ENCODE peak calls at places on chromosomes 11 and 22, in four cellular contexts. U is HCT116, X is Panc1, A is nephron progenitor cell. I is an unnamed sample.

GRCh38 chr11:77038825-77039326 is 4.7 kb downstream of the B3GNT6 start:
- DNase-seq in U (no peak), A (no peak), X (no peak), I (no peak)

GRCh38 chr11:73072935-73073481 is 69.1 kb downstream of the FCHSD2 start:
- DNase-seq in A (no peak), X (peak), U (no peak), I (no peak)

GRCh38 chr11:33624082-33624481 is 76.5 kb downstream of the C11orf91 start:
- DNase-seq in U (no peak), X (no peak), A (no peak), I (no peak)

GRCh38 chr11:30583505-30584280 is 2.5 kb downstream of the MPPED2 start:
- DNase-seq in U (no peak), X (no peak), A (peak), I (no peak)

GRCh38 chr11:110362916-110363574 is 66.6 kb upstream of the RDX start:
- DNase-seq in A (peak), X (no peak), U (peak), I (no peak)

GRCh38 chr22:28977481-28977971 is 84.1 kb downstream of the C22orf31 start:
- DNase-seq in X (no peak), U (peak), A (no peak), I (no peak)

GRCh38 chr11:46381046-46381835 is at the start of gene MDK:
- DNase-seq in U (no peak), X (no peak), A (peak), I (no peak)

GRCh38 chr11:17423533-17424310 is 35.3 kb upstream of the KCNJ11 start:
- DNase-seq in U (no peak), X (no peak), A (no peak), I (no peak)

GRCh38 chr11:109680127-109680526 is 258.1 kb downstream of the C11orf87 start:
- DNase-seq in U (no peak), A (no peak), X (no peak), I (no peak)

GRCh38 chr22:25403752-25404471 is 160.6 kb upstream of the GRK3 start:
- DNase-seq in A (peak), U (no peak), X (no peak), I (no peak)

GRCh38 chr11:68806931-68807844 is 34.5 kb downstream of the CPT1A start:
- DNase-seq in U (no peak), A (no peak), X (no peak), I (no peak)

GRCh38 chr11:8333431-8334401 is 70.0 kb upstream of the LMO1 start:
- DNase-seq in A (no peak), U (no peak), X (no peak), I (peak)

GRCh38 chr11:122069946-122070345 is 46.1 kb downstream of the BLID start:
- DNase-seq in X (no peak), A (peak), U (no peak), I (no peak)

GRCh38 chr11:75510626-75511025 is 15.1 kb downstream of the GDPD5 start:
- DNase-seq in U (no peak), A (no peak), X (no peak), I (no peak)

GRCh38 chr22:19143212-19143611 is 1.2 kb downstream of the ESS2 start:
- DNase-seq in A (no peak), X (no peak), U (no peak), I (no peak)

GRCh38 chr11:9759519-9760179 is 95.8 kb downstream of the SWAP70 start:
- DNase-seq in A (no peak), X (peak), U (peak), I (peak)

GRCh38 chr11:124122123-124122522 is 6.9 kb downstream of the VWA5A start:
- DNase-seq in X (no peak), U (no peak), A (no peak), I (no peak)

GRCh38 chr11:124119103-124119502 is 3.9 kb downstream of the VWA5A start:
- DNase-seq in A (no peak), X (no peak), U (no peak), I (no peak)

GRCh38 chr11:124123587-124123986 is 8.3 kb downstream of the VWA5A start:
- DNase-seq in A (no peak), U (no peak), X (no peak), I (no peak)
- TF ChIP-seq CTCF in A (peak), U (peak), X (peak), I (no peak)

GRCh38 chr11:64268028-64268686 is 16.3 kb downstream of the BAD start:
- DNase-seq in A (no peak), X (no peak), U (no peak), I (no peak)

GRCh38 chr11:64267207-64267945 is 16.0 kb downstream of the PLCB3 start:
- DNase-seq in A (no peak), X (no peak), U (no peak), I (no peak)

GRCh38 chr11:64271339-64272132 is 12.9 kb downstream of the BAD start:
- DNase-seq in A (peak), X (peak), U (no peak), I (peak)

GRCh38 chr11:64268687-64269379 is 15.6 kb downstream of the BAD start:
- DNase-seq in U (no peak), X (no peak), A (peak), I (peak)

DNA sequence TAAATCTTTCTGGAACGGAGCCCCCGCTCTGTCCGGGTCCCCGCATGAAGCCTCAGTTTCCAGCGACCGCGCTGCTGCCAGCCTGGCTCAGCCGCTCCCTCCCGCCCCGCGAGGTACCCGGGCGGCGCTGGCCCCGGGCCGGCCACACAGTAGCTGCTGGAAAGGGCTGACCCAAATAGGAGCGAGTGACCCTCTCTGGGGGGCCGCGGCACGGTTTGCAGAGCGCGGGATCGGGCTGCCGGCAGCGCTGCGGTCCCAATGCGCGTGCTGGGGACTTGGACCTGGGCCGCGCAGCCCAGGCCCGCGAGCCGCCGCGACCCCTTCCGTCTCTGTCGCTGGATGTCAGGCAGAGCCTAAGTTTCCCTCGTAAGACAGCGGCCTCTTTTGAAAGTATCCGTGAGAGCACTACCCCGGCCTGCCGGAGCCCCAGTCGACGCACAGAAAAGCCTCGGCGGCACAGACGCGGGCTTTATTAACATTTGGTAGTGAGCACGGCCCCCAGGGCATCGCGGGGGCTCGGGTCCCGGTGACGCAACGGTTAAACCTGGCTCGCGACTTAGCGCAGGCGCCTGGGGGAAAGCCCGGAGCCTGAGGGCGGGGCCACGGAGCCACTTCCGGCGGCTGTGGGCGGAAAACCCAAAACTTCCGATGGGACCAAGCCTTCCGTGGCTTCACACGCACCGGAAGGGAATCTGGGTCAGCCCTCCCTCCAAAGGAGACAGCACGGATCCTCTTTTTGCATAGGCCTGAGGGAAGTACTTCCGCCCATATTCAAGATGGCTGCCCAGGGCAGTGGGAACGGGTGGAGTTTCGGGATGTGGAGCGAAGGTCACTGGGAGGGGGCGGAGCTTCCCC is 14.9 kb downstream of the BAD start:
- DNase-seq in X (peak), U (peak), A (peak), I (peak)
- TF ChIP-seq CTCF in X (no peak), U (no peak), A (no peak), I (peak)

DNA sequence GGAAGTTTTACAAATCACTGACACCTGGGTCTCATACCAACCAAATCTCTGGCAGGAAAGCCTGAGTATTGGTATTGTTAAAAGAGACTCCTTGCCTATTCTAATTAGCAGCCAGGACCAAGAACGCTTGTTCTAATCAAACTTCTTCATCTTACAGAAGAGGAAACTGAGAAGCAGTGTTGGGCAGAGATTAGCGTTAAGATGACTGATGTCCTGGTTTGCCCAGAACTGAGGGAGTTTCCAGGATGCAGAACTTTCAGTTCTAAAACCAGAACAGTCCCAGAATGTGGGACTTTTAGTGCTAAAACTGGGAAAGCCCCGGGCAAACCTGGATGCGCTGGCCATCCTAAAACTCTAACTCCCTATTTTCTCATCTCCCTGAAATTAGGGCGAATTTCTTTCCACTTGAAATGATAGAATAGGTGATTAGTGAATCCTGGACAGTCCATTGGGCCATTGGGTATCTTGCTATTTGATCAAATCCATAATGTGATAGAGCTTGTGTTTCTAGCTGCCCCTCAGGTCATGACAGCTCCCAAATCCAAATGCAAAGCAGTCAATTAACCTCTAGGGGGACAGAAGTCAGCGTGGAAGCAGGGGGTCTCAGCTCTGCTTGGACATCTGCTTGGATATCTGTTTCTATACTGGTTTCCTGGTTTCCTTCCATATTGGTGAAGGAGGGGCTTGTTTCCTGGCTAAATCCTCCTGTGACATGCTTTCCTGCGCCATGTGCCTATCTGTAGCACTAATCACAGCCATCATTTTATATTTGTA is 16.0 kb upstream of the TMPRSS13 start:
- DNase-seq in U (no peak), A (no peak), X (no peak), I (no peak)
- TF ChIP-seq CTCF in U (peak), A (peak), X (no peak), I (peak)

GRCh38 chr22:41947181-41948080 is 479 bp upstream of the CENPM start:
- DNase-seq in X (no peak), A (no peak), U (no peak), I (no peak)

GRCh38 chr22:41948142-41948541 is 1.2 kb upstream of the CENPM start:
- DNase-seq in U (no peak), X (no peak), A (no peak), I (no peak)

GRCh38 chr22:41949297-41949965 is 2.5 kb upstream of the CENPM start:
- DNase-seq in U (no peak), A (no peak), X (no peak), I (no peak)

GRCh38 chr22:41952713-41953112 is 763 bp downstream of the SMIM45 start:
- DNase-seq in U (no peak), A (no peak), X (no peak), I (no peak)

GRCh38 chr22:41951898-41952474 is at the start of gene SMIM45:
- DNase-seq in U (no peak), X (no peak), A (no peak), I (no peak)
- TF ChIP-seq CTCF in U (no peak), X (no peak), A (no peak), I (no peak)

DNA sequence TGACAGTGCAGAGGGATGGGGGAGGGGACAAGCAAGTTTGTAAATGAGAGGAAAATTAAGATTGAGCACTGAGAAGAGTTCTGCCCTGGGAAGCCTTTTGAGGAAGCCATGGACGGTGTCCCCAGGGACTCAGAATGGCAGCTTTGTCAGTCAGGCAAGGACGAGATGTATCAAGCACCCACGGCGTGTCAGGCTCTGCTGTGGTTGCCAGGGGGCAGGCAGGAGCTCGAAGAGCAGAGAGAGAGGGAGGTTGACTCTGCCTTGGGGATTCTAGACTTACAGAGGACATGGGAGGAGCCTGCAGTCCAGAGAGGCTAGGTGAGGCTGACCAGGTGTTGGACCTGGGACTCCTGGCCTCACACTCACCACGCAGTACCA is 29.1 kb upstream of the SYT7 start:
- DNase-seq in U (no peak), A (no peak), X (no peak), I (no peak)
- TF ChIP-seq CTCF in U (peak), A (no peak), X (no peak), I (no peak)

GRCh38 chr11:120824242-120824641 is 199.7 kb upstream of the TBCEL start:
- DNase-seq in X (no peak), U (no peak), A (no peak), I (no peak)
- TF ChIP-seq CTCF in X (no peak), U (no peak), A (no peak), I (no peak)

GRCh38 chr11:36155770-36156485 is 133.3 kb downstream of the COMMD9 start:
- DNase-seq in A (no peak), X (no peak), U (no peak), I (no peak)
- TF ChIP-seq CTCF in A (no peak), X (peak), U (no peak), I (no peak)

GRCh38 chr11:70271635-70271953 is 1.1 kb downstream of the PPFIA1 start:
- DNase-seq in X (no peak), U (no peak), A (no peak), I (no peak)

GRCh38 chr11:70272009-70272408 is 1.5 kb downstream of the PPFIA1 start:
- DNase-seq in A (no peak), X (no peak), U (no peak), I (no peak)

GRCh38 chr11:70270104-70270876 is at the start of gene PPFIA1:
- DNase-seq in A (peak), X (peak), U (peak), I (peak)

GRCh38 chr11:70268526-70268925 is 2.0 kb upstream of the PPFIA1 start:
- DNase-seq in X (no peak), U (no peak), A (no peak), I (no peak)

DNA sequence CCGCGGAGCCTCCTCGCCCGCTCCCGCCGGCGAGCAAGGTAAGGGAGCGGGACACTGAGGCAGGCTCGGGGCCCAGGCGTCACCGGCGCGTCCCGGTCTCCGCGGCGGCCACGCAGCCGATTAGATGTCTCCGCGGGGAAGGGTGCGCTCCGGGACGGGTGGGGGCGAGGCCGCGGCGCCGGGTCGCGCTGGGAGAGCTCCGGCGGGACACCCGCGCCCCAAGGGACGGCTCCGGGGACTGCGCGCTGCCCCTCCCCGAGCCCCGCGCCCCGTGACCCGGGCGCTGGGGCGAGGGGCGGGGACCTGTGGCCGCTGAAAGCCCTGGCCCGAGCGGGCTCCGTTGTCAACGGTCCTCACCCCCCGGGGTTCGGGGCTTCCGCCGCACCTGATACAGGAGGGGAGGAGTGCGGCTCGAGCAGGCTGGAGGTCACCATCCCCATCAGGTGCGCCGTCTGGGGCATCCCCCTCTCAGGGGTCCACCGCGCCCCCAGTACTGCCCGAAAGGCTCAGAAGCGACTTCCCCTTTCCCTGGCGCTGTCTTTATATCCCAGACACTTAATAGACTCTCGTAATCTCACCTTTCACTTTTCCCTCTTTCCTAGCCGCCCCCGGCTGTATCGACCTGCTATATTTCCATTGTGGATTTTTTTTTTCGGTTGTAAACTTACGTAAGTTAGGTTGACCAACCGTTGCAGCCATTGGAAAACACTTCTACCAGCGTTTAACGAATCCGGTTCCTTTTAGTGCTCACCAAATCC is 566 bp downstream of the PPFIA1 start:
- DNase-seq in A (peak), X (no peak), U (no peak), I (peak)
- TF ChIP-seq CTCF in A (no peak), X (no peak), U (no peak), I (peak)

DNA sequence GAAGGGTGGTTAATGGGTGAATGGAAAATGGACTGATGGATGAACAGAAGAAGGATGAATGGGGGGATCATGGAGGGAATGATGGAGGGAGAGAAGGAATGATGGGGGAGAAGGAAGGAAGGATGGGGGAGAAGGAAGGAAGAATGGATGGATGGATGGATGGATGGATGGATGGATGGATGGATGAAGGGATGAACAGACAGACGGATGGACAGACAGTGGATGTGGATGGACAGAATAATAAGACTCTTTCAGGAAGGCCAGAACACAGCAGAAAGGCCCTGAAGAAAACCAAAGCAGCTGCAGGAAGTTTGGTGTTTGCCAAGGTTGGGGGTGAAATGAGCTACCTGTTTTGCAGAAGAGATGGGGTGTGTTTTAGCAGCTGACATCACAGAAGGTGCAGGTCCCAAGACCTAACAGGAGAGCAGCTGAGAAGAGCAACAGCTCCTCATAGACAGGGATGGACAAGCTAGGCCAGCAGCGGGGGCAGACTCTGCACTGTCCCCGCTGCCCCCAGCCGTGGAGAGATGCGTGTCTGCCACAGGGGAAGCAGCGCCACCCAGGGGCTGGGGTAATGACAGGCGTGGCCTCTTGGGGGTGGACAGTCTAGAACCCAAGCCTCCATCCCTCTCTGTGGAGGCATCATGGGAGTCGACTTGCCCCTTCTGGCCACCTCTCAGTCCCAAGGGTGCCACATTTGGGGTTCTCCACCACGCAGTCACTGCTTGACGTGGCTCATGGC is 17.9 kb downstream of the C1QTNF6 start:
- DNase-seq in X (no peak), A (no peak), U (no peak), I (peak)
- TF ChIP-seq CTCF in X (no peak), A (no peak), U (peak), I (no peak)